ENCODE peak calls at places on chromosomes 5 and 9, in four cellular contexts. Q is kidney epithelial cell, E is dorsolateral prefrontal cortex, X is cardiac muscle cell. S is an unnamed sample. For H3K27me3, the result is how much of the 10 kb centered on the place peaks cover.

GRCh38 chr5:180241600-180241999 is 32.6 kb upstream of the RASGEF1C start:
- DNase-seq in E (no peak), Q (no peak), X (no peak), S (no peak)

GRCh38 chr5:181191526-181192336 is 13.3 kb downstream of the TRIM7 start:
- DNase-seq in X (peak), Q (no peak), E (peak), S (peak)

GRCh38 chr5:31463341-31463740 is 68.6 kb downstream of the DROSHA start:
- DNase-seq in E (no peak), X (no peak), Q (no peak), S (no peak)

GRCh38 chr9:127214421-127215265 is 49.9 kb upstream of the GARNL3 start:
- DNase-seq in Q (no peak), X (peak), E (peak), S (no peak)

GRCh38 chr5:151947924-151948323 is 23.3 kb upstream of the GLRA1 start:
- DNase-seq in X (no peak), Q (no peak), E (no peak), S (no peak)

GRCh38 chr9:83956288-83957028 is 23.6 kb downstream of the HNRNPK start:
- DNase-seq in Q (no peak), E (peak), X (no peak), S (peak)

GRCh38 chr5:62592558-62592957 is 13.9 kb downstream of the LRRC70 start:
- DNase-seq in Q (no peak), E (no peak), X (no peak), S (no peak)

GRCh38 chr5:124746252-124746915 is at the start of gene ZNF608:
- DNase-seq in X (peak), E (no peak), Q (peak), S (no peak)

GRCh38 chr5:43691893-43692292 is 88.9 kb downstream of the NNT start:
- DNase-seq in X (no peak), Q (no peak), E (no peak), S (no peak)

GRCh38 chr9:91907387-91908292 is 42.4 kb downstream of the ROR2 start:
- DNase-seq in Q (no peak), E (no peak), X (no peak), S (no peak)

GRCh38 chr5:157708866-157709265 is 22.4 kb upstream of the THG1L start:
- DNase-seq in Q (no peak), E (no peak), X (no peak), S (no peak)

GRCh38 chr5:120599576-120599975 is 135.5 kb downstream of the PRR16 start:
- DNase-seq in E (no peak), X (no peak), Q (no peak), S (no peak)

GRCh38 chr5:104344809-104345512 is 782.4 kb upstream of the NUDT12 start:
- DNase-seq in E (no peak), Q (peak), X (no peak), S (no peak)

GRCh38 chr5:104345513-104345823 is 782.9 kb upstream of the NUDT12 start:
- DNase-seq in Q (no peak), X (no peak), E (no peak), S (no peak)

GRCh38 chr5:104352954-104353353 is 790.4 kb upstream of the NUDT12 start:
- DNase-seq in X (no peak), E (no peak), Q (no peak), S (no peak)

GRCh38 chr5:104347119-104347708 is 784.6 kb upstream of the NUDT12 start:
- DNase-seq in E (no peak), X (peak), Q (no peak), S (no peak)
- TF ChIP-seq CTCF in E (peak), X (peak), Q (peak), S (peak)

GRCh38 chr5:145536133-145536532 is 299.0 kb downstream of the PRELID2 start:
- DNase-seq in E (no peak), X (no peak), Q (no peak), S (no peak)
- H3K4me3 ChIP-seq in E (no peak), X (no peak), Q (no peak), S (no peak)

GRCh38 chr5:1010181-1010510 is 1.5 kb downstream of the NKD2 start:
- DNase-seq in E (peak), Q (no peak), X (no peak), S (no peak)
- H3K27me3 ChIP-seq in E (half or more), Q (half or more), X (half or more), S (under half)

GRCh38 chr9:124320062-124320973 is 62.6 kb downstream of the NEK6 start:
- DNase-seq in X (peak), E (peak), Q (no peak), S (no peak)
- TF ChIP-seq CTCF in X (peak), E (peak), Q (peak), S (peak)

DNA sequence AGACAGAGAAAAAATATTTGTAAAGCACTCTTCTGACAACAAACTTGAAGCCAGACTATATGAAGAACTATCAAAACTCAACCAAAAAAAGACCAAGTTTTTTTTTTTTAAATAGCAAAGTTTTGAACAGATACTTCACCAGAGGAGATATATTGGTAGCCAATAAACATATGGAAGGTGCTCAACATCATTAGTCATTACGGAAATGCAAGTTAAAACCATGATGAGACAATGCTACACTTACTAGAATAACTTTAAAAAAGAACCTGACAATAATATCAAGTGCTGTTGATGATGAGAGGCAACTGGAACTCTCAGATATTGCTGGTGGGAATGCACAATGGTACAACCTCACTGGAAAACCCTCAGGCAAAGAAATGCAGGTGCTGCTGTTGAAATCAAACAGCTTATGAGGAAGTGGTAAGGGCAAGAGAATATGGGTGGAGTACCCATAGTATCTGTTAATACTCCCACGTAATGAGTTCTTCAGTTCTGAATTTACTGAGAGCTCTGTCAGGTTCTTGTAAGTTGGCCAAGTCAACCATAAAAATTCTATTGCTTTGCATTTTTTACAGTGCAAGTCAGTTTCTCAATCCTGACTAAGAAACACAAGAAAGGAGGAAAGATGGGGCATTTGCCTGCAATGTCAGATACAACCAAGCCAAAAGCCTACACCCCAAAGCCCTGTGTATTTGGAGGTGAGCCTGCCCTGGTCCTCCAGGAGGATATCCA is 87.3 kb upstream of the GNAQ start:
- DNase-seq in Q (peak), X (no peak), E (no peak), S (peak)
- H3K4me3 ChIP-seq in Q (no peak), X (no peak), E (no peak), S (no peak)

DNA sequence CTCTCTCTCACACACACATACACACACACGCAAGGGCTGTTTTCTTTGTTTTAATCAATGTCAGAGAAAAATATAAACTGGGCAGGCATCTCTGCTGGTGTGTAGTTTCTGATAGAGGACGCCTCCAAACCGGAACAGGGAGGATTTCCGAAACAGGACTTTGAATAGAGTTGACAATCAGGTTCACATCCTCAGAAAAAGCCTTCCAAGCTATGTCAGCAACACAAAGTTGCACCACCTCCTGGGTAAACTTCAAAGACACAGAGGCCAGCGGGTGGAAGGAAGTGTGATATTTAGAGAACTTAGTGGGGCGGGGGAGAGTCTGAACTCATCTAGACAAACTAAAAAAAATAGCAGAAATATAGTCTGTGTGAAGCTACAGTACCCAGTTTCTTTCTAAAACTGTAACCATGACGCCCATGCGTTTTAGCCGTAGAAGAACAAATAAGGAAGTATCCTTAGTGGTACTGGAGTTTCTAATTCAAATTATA is 1.2 kb downstream of the ST8SIA4 start:
- DNase-seq in X (peak), E (no peak), Q (no peak), S (peak)
- H3K27me3 ChIP-seq in X (half or more), E (under half), Q (under half), S (under half)

GRCh38 chr9:88971131-88971960 is 19.9 kb upstream of the S1PR3 start:
- DNase-seq in X (no peak), E (no peak), Q (no peak), S (no peak)
- TF ChIP-seq CTCF in X (no peak), E (no peak), Q (no peak), S (no peak)

GRCh38 chr9:133368249-133368881 is 7.5 kb downstream of the SURF4 start:
- DNase-seq in Q (no peak), X (no peak), E (no peak), S (no peak)
- H3K4me3 ChIP-seq in Q (no peak), X (no peak), E (no peak), S (no peak)

S was measured in GM06990.